ENCODE peak calls at places on chromosomes 4 and X, in six cellular contexts. G is H1; U is suprapubic skin; Y is stimulated activated CD4-positive, alpha-beta T cell treated with anti-CD3 and anti-CD28 coated beads, Interleukin-15, amount 100 ng/mL, for 1 hour; I is HTR-8/SVneo; E is occipital lobe. K is an unnamed sample.
A peak's percentile ranks its signal among the peaks of the same experiment; 100 is the strongest.

GRCh38 chrX:108516184-108516583 is 76.5 kb downstream of the COL4A5 start:
- DNase-seq in E (no peak), G (no peak), I (no peak), Y (no peak), U (no peak), K (no peak)

GRCh38 chr4:139819082-139819481 is 153.5 kb downstream of the MGST2 start:
- DNase-seq in I (no peak), G (no peak), Y (no peak), U (no peak), E (no peak), K (no peak)

GRCh38 chr4:76498550-76498949 is 63.5 kb downstream of the SHROOM3 start:
- DNase-seq in U (no peak), Y (no peak), I (no peak), E (no peak), G (no peak), K (no peak)

GRCh38 chr4:108172780-108173598 is 4.3 kb upstream of the LEF1 start:
- DNase-seq in E (no peak), G (peak; percentile 64), I (no peak), Y (peak; percentile 70), U (no peak), K (peak; percentile 61)

GRCh38 chr4:165301833-165302232 is 25.6 kb upstream of the MSMO1 start:
- DNase-seq in U (no peak), Y (no peak), E (no peak), I (no peak), G (no peak), K (no peak)

GRCh38 chr4:19026281-19026680 is 1004.7 kb upstream of the LCORL start:
- DNase-seq in Y (no peak), E (peak; percentile 0), I (no peak), U (no peak), G (no peak), K (no peak)

GRCh38 chr4:152021788-152022438 is 261.1 kb upstream of the GATB start:
- DNase-seq in U (no peak), Y (no peak), G (no peak), E (peak; percentile 90), I (no peak), K (no peak)

GRCh38 chrX:86066998-86067397 is 19.6 kb upstream of the CHM start:
- DNase-seq in Y (no peak), G (no peak), U (no peak), I (no peak), E (no peak), K (no peak)

GRCh38 chr4:151806511-151806927 is 45.7 kb upstream of the GATB start:
- DNase-seq in U (no peak), G (no peak), E (no peak), Y (no peak), I (peak; percentile 67), K (no peak)

GRCh38 chrX:47815901-47816845 is 20.5 kb upstream of the ZNF81 start:
- DNase-seq in G (no peak), Y (no peak), E (no peak), I (no peak), U (no peak), K (no peak)

GRCh38 chr4:113435893-113436292 is 325.6 kb downstream of the CAMK2D start:
- DNase-seq in Y (no peak), G (no peak), E (no peak), U (no peak), I (no peak), K (no peak)

GRCh38 chr4:85787133-85787532 is 312.2 kb downstream of the ARHGAP24 start:
- DNase-seq in G (no peak), U (no peak), I (no peak), E (no peak), Y (no peak), K (no peak)

GRCh38 chr4:22695917-22696316 is 3.2 kb downstream of the GBA3 start:
- DNase-seq in I (no peak), U (no peak), Y (no peak), E (no peak), G (no peak), K (no peak)

GRCh38 chr4:78923459-78924312 is 15.6 kb downstream of the PAQR3 start:
- DNase-seq in U (no peak), Y (no peak), G (no peak), E (no peak), I (no peak), K (no peak)

GRCh38 chr4:112170451-112170993 is 25.3 kb downstream of the FAM241A start:
- DNase-seq in I (peak; percentile 40), U (no peak), E (no peak), G (no peak), Y (no peak), K (no peak)

GRCh38 chrX:140525448-140525847 is 20.6 kb upstream of the SOX3 start:
- DNase-seq in U (no peak), I (no peak), E (no peak), Y (no peak), G (no peak), K (no peak)

GRCh38 chr4:96913437-96914075 is 1073.7 kb downstream of the PDHA2 start:
- DNase-seq in U (no peak), I (peak; percentile 2), Y (no peak), G (no peak), E (peak; percentile 3), K (no peak)

GRCh38 chr4:16677545-16677944 is 220.9 kb downstream of the LDB2 start:
- DNase-seq in I (no peak), E (no peak), G (no peak), U (no peak), Y (no peak), K (no peak)

GRCh38 chrX:16825306-16826035 is 39.2 kb downstream of the TXLNG start:
- DNase-seq in U (no peak), Y (no peak), I (no peak), G (no peak), E (no peak), K (no peak)

GRCh38 chr4:87853108-87853507 is 20.3 kb downstream of the MEPE start:
- DNase-seq in I (no peak), E (no peak), U (no peak), Y (no peak), G (no peak), K (no peak)

GRCh38 chrX:108415146-108415545 is 23.1 kb downstream of the COL4A6 start:
- DNase-seq in E (no peak), Y (no peak), G (no peak), U (no peak), I (no peak), K (no peak)

GRCh38 chr4:152185786-152186540 is 349.9 kb downstream of the FBXW7 start:
- DNase-seq in I (no peak), Y (no peak), E (no peak), U (no peak), G (no peak), K (no peak)

GRCh38 chrX:72105436-72105835 is 26.3 kb downstream of the RTL5 start:
- DNase-seq in U (no peak), I (no peak), E (no peak), Y (no peak), G (no peak), K (no peak)

GRCh38 chr4:128658214-128658621 is 151.3 kb upstream of the JADE1 start:
- DNase-seq in I (no peak), E (no peak), G (no peak), Y (no peak), U (no peak), K (no peak)

GRCh38 chr4:57430706-57431105 is 320.5 kb upstream of the IGFBP7 start:
- DNase-seq in Y (no peak), G (no peak), U (no peak), E (no peak), I (no peak), K (no peak)

GRCh38 chrX:131821945-131822622 is 201.0 kb upstream of the STK26 start:
- DNase-seq in G (no peak), I (no peak), E (no peak), Y (no peak), U (no peak), K (no peak)

GRCh38 chr4:136812100-136812880 is 720.0 kb downstream of the PCDH18 start:
- DNase-seq in Y (no peak), E (no peak), G (no peak), U (no peak), I (no peak), K (no peak)

GRCh38 chr4:126661194-126661593 is 971.6 kb upstream of the INTU start:
- DNase-seq in E (no peak), U (no peak), G (no peak), Y (no peak), I (no peak), K (no peak)

GRCh38 chrX:65582450-65583082 is 48.0 kb upstream of the LAS1L start:
- DNase-seq in I (no peak), Y (no peak), E (no peak), G (no peak), U (no peak), K (no peak)

GRCh38 chr4:37675587-37676290 is 10.4 kb downstream of the RELL1 start:
- DNase-seq in I (no peak), E (no peak), G (no peak), U (no peak), Y (no peak), K (peak; percentile 69)

GRCh38 chr4:118994030-118994429 is 105.4 kb downstream of the SYNPO2 start:
- DNase-seq in U (no peak), E (no peak), I (no peak), Y (no peak), G (no peak), K (no peak)

GRCh38 chrX:138847930-138848329 is 136.4 kb upstream of the FGF13 start:
- DNase-seq in G (no peak), Y (no peak), I (no peak), E (no peak), U (no peak), K (no peak)

GRCh38 chr4:48602222-48602621 is 112.2 kb downstream of the ZAR1 start:
- DNase-seq in U (no peak), Y (no peak), E (no peak), G (no peak), I (peak; percentile 43), K (no peak)

GRCh38 chr4:142402925-142403324 is 443.2 kb downstream of the INPP4B start:
- DNase-seq in G (no peak), I (no peak), U (no peak), E (no peak), Y (no peak), K (no peak)

GRCh38 chr4:11293866-11294265 is 134.8 kb downstream of the HS3ST1 start:
- DNase-seq in G (no peak), E (no peak), Y (no peak), I (no peak), U (no peak), K (no peak)

K was measured in B cell.